ENCODE peak calls at places on chromosome 4, in seven cellular contexts. X is nucleus accumbens, M is NCI-H1417, I is upper lobe of left lung, B is PC-3, N is lung microvascular endothelial cell, R is T-cell. G is an unnamed sample.

GRCh38 chr4:82044141-82044993 is 329.4 kb downstream of the HNRNPD start:
- DNase-seq in X (peak), M (peak), I (peak), B (peak), N (no peak), R (no peak), G (peak)

GRCh38 chr4:145041378-145041777 is 56.6 kb downstream of the ANAPC10 start:
- DNase-seq in X (no peak), M (no peak), I (no peak), B (no peak), N (peak), R (no peak), G (no peak)

GRCh38 chr4:87193958-87194675 is 26.3 kb downstream of the KLHL8 start:
- DNase-seq in X (no peak), M (no peak), I (no peak), B (no peak), N (no peak), R (no peak), G (no peak)

GRCh38 chr4:80751200-80751599 is 279.3 kb upstream of the BMP3 start:
- DNase-seq in X (no peak), M (no peak), I (no peak), B (no peak), N (no peak), R (no peak), G (no peak)

GRCh38 chr4:175639346-175639745 is 172.7 kb downstream of the GPM6A start:
- DNase-seq in X (no peak), M (no peak), I (no peak), B (peak), N (no peak), R (no peak), G (no peak)

GRCh38 chr4:48071171-48071570 is 54.6 kb downstream of the NIPAL1 start:
- DNase-seq in X (no peak), M (no peak), I (no peak), B (peak), N (no peak), R (no peak), G (no peak)

GRCh38 chr4:1244978-1245471 is 3.9 kb downstream of the CTBP1 start:
- DNase-seq in X (no peak), M (no peak), I (no peak), B (no peak), N (no peak), R (no peak), G (no peak)

GRCh38 chr4:10061650-10062415 is 40.5 kb upstream of the SLC2A9 start:
- DNase-seq in X (no peak), M (no peak), I (no peak), B (peak), N (no peak), R (no peak), G (no peak)

GRCh38 chr4:2797545-2798305 is 4.8 kb downstream of the SH3BP2 start:
- DNase-seq in X (no peak), M (no peak), I (peak), B (no peak), N (peak), R (peak), G (no peak)

GRCh38 chr4:125390126-125390525 is 75.4 kb downstream of the FAT4 start:
- DNase-seq in X (no peak), M (no peak), I (no peak), B (peak), N (peak), R (no peak), G (no peak)

GRCh38 chr4:29467044-29467717 is 1253.0 kb upstream of the PCDH7 start:
- DNase-seq in X (no peak), M (no peak), I (no peak), B (peak), N (no peak), R (no peak), G (no peak)

GRCh38 chr4:44583393-44583792 is 68.0 kb downstream of the YIPF7 start:
- DNase-seq in X (no peak), M (no peak), I (no peak), B (peak), N (peak), R (no peak), G (no peak)

GRCh38 chr4:115562506-115562905 is 449.1 kb upstream of the NDST4 start:
- DNase-seq in X (no peak), M (no peak), I (no peak), B (no peak), N (no peak), R (no peak), G (no peak)

GRCh38 chr4:87530868-87531267 is 1.7 kb upstream of the SPARCL1 start:
- DNase-seq in X (no peak), M (no peak), I (no peak), B (no peak), N (peak), R (no peak), G (peak)

GRCh38 chr4:25386926-25387325 is 9.9 kb downstream of the ANAPC4 start:
- DNase-seq in X (no peak), M (no peak), I (no peak), B (no peak), N (no peak), R (no peak), G (no peak)

GRCh38 chr4:69748176-69748575 is 12.2 kb downstream of the SULT1B1 start:
- DNase-seq in X (no peak), M (peak), I (no peak), B (peak), N (peak), R (no peak), G (no peak)

GRCh38 chr4:180852743-180853142 is 1390.5 kb upstream of the TENM3 start:
- DNase-seq in X (no peak), M (no peak), I (no peak), B (no peak), N (no peak), R (no peak), G (no peak)

GRCh38 chr4:76857010-76857409 is 40.9 kb downstream of the SOWAHB start:
- DNase-seq in X (no peak), M (no peak), I (no peak), B (no peak), N (no peak), R (no peak), G (no peak)

GRCh38 chr4:10296730-10297129 is 160.5 kb downstream of the ZNF518B start:
- DNase-seq in X (peak), M (no peak), I (no peak), B (no peak), N (no peak), R (no peak), G (no peak)

GRCh38 chr4:81021995-81022394 is 8.5 kb upstream of the BMP3 start:
- DNase-seq in X (no peak), M (no peak), I (no peak), B (no peak), N (no peak), R (no peak), G (no peak)